ENCODE peak calls at places on chromosomes 2 and 18, in six cellular contexts. Q, Z, V, A, B and L are unnamed samples.

GRCh38 chr2:72159211-72159610 is 11.5 kb upstream of the CYP26B1 start:
- DNase-seq in Q (no peak), Z (no peak), V (no peak), A (no peak), B (no peak), L (no peak)

GRCh38 chr2:27370816-27371620 is 602 bp downstream of the SNX17 start:
- DNase-seq in Q (peak; percentile 68), Z (peak; percentile 83), V (no peak), A (no peak), B (peak; percentile 29), L (peak; percentile 68)

GRCh38 chr2:39954346-39954745 is 175.3 kb upstream of the THUMPD2 start:
- DNase-seq in Q (no peak), Z (no peak), V (no peak), A (no peak), B (no peak), L (no peak)

GRCh38 chr2:96842600-96842999 is 1.2 kb downstream of the ANKRD23 start:
- DNase-seq in Q (no peak), Z (no peak), V (no peak), A (peak; percentile 49), B (no peak), L (no peak)

GRCh38 chr2:230447036-230447435 is 31.0 kb downstream of the SP100 start:
- DNase-seq in Q (no peak), Z (no peak), V (no peak), A (no peak), B (no peak), L (no peak)

GRCh38 chr2:27582129-27582694 is 630 bp upstream of the ZNF512 start:
- DNase-seq in Q (no peak), Z (no peak), V (no peak), A (no peak), B (no peak), L (no peak)

GRCh38 chr2:219510512-219511135 is 3.7 kb upstream of the ASIC4 start:
- DNase-seq in Q (no peak), Z (no peak), V (no peak), A (no peak), B (no peak), L (no peak)

GRCh38 chr2:207764096-207764630 is 5.5 kb downstream of the FZD5 start:
- DNase-seq in Q (no peak), Z (no peak), V (no peak), A (no peak), B (no peak), L (no peak)

GRCh38 chr2:129801575-129801974 is 177.9 kb upstream of the RAB6C start:
- DNase-seq in Q (peak; percentile 3), Z (no peak), V (no peak), A (no peak), B (no peak), L (no peak)

GRCh38 chr2:215833531-215834162 is 179.7 kb downstream of the MREG start:
- DNase-seq in Q (no peak), Z (no peak), V (no peak), A (no peak), B (no peak), L (no peak)

GRCh38 chr18:35000457-35000856 is 40.8 kb upstream of the MAPRE2 start:
- DNase-seq in Q (no peak), Z (no peak), V (no peak), A (no peak), B (no peak), L (no peak)

GRCh38 chr2:44817673-44818335 is 123.7 kb upstream of the SIX3 start:
- DNase-seq in Q (no peak), Z (no peak), V (no peak), A (no peak), B (no peak), L (no peak)

GRCh38 chr18:7926526-7926925 is 359.4 kb downstream of the PTPRM start:
- DNase-seq in Q (no peak), Z (no peak), V (no peak), A (peak; percentile 65), B (no peak), L (no peak)

GRCh38 chr2:63013448-63013847 is 37.2 kb upstream of the OTX1 start:
- DNase-seq in Q (no peak), Z (no peak), V (no peak), A (no peak), B (no peak), L (no peak)

GRCh38 chr2:63008838-63009237 is 41.8 kb upstream of the OTX1 start:
- DNase-seq in Q (no peak), Z (no peak), V (no peak), A (no peak), B (no peak), L (no peak)

GRCh38 chr2:63015389-63015788 is 35.2 kb upstream of the OTX1 start:
- DNase-seq in Q (no peak), Z (no peak), V (no peak), A (no peak), B (no peak), L (no peak)

GRCh38 chr2:63009490-63009889 is 41.1 kb upstream of the OTX1 start:
- DNase-seq in Q (no peak), Z (no peak), V (no peak), A (no peak), B (no peak), L (no peak)

GRCh38 chr2:63012541-63012940 is 38.1 kb upstream of the OTX1 start:
- DNase-seq in Q (no peak), Z (no peak), V (no peak), A (no peak), B (no peak), L (no peak)
- H3K4me1 ChIP-seq in Q (no peaks in the 10 kb centered on the region), Z (no peaks in the 10 kb centered on the region), V (no peaks in the 10 kb centered on the region), A (no peaks in the 10 kb centered on the region), B (no peaks in the 10 kb centered on the region), L (no peaks in the 10 kb centered on the region)

GRCh38 chr2:159071190-159071915 is 102.9 kb downstream of the TANC1 start:
- DNase-seq in Q (no peak), Z (no peak), V (no peak), A (no peak), B (no peak), L (no peak)
- H3K27ac ChIP-seq in Q (no peak overlapping the region), Z (no peak overlapping the region), V (no peak overlapping the region), A (no peak overlapping the region), B (no peak overlapping the region), L (no peak overlapping the region)

GRCh38 chr18:13541621-13542519 is 184.5 kb downstream of the FAM210A start:
- DNase-seq in Q (peak; percentile 84), Z (no peak), V (no peak), A (no peak), B (no peak), L (peak; percentile 73)
- H3K4me3 ChIP-seq in Q (no peak overlapping the region), Z (no peak overlapping the region), V (no peak overlapping the region), A (no peak overlapping the region), B (no peak overlapping the region), L (no peak overlapping the region)

GRCh38 chr2:169072163-169072925 is 3.0 kb downstream of the DHRS9 start:
- DNase-seq in Q (no peak), Z (no peak), V (no peak), A (no peak), B (no peak), L (no peak)
- H3K4me1 ChIP-seq in Q (no peaks in the 10 kb centered on the region), Z (no peaks in the 10 kb centered on the region), V (no peaks in the 10 kb centered on the region), A (no peaks in the 10 kb centered on the region), B (peaks cover 18% of the 10 kb centered on the region), L (no peaks in the 10 kb centered on the region)

DNA sequence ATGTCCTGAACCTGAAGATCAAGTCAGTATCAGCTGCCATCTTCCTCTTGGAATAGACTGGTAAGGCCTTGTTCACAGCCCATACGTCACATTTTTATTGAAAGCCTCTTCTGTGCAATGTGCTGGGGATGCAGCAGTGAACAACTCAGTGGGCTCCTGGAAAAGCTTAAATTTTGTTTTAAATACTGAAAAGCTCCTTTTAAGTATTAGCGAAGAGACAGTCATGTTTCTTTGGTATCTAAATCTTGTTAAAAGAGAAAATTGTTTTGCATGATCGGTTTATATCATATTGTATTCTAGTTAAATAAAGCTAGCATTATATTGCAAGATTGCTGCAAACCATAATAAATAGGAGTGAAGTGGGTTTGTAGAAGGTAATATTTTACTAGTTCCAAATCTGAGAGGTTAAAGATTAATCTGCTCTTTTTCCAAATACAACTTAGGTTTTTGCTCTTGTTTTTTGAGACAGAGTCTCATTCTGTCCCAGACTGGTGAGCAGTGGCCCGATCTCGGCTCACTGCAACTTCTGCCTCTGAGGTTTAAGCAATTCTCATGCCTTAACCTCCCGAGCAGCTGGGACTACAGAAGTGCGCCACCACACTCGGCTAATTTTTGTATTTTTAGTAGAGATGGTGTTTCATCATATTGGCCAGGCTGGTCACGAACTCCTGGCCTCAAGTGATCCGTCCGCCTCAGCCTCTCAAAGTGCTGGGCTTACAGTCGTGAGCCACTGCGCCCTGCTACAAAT is 1.6 kb upstream of the RMDN2 start:
- DNase-seq in Q (no peak), Z (no peak), V (no peak), A (no peak), B (no peak), L (no peak)
- H3K27ac ChIP-seq in Q (peak overlapping the region; percentile 84), Z (no peak overlapping the region), V (no peak overlapping the region), A (peak overlapping the region; percentile 17), B (no peak overlapping the region), L (no peak overlapping the region)

GRCh38 chr2:238863749-238864206 is 15.9 kb downstream of the TWIST2 start:
- DNase-seq in Q (no peak), Z (no peak), V (no peak), A (no peak), B (no peak), L (no peak)
- H3K4me3 ChIP-seq in Q (no peak overlapping the region), Z (no peak overlapping the region), V (no peak overlapping the region), A (no peak overlapping the region), B (no peak overlapping the region), L (no peak overlapping the region)